ENCODE peak calls at places on chromosomes 12 and 14, in ten cellular contexts. K is sigmoid colon; X is endodermal cell; D is K562; F is upper lobe of right lung; Y is testis; E is pancreas; L is A549; P is adrenal gland; A is CD8-positive, alpha-beta T cell. C is an unnamed sample.

GRCh38 chr14:49893309-49894213 is 679 bp downstream of the ARF6 start:
- DNase-seq in X (peak), D (peak), E (peak), Y (peak), K (peak), L (peak), F (peak), P (peak), A (peak), C (no peak)

GRCh38 chr12:94255428-94255827 is 107.1 kb downstream of the PLXNC1 start:
- DNase-seq in D (no peak), X (no peak), P (no peak), K (no peak), A (no peak), F (no peak), E (no peak), L (no peak), Y (no peak), C (no peak)

GRCh38 chr12:30825341-30825740 is 70.6 kb upstream of the CAPRIN2 start:
- DNase-seq in D (no peak), A (no peak), P (no peak), L (no peak), E (no peak), F (no peak), K (no peak), X (peak), Y (no peak), C (no peak)

GRCh38 chr12:24185787-24186186 is 236.3 kb upstream of the SOX5 start:
- DNase-seq in F (no peak), E (no peak), Y (no peak), K (no peak), L (no peak), D (no peak), X (no peak), P (no peak), A (no peak), C (no peak)

GRCh38 chr14:93787465-93788306 is 599 bp downstream of the PRIMA1 start:
- DNase-seq in X (peak), F (no peak), L (no peak), Y (no peak), A (no peak), P (no peak), E (no peak), D (no peak), K (no peak), C (no peak)

GRCh38 chr14:30874120-30874998 is at the start of gene COCH:
- DNase-seq in L (peak), F (peak), D (peak), K (no peak), X (peak), P (no peak), E (peak), Y (no peak), A (peak), C (no peak)

GRCh38 chr12:50314629-50315312 is 31.5 kb upstream of the LIMA1 start:
- DNase-seq in Y (no peak), P (peak), A (no peak), X (peak), L (peak), F (no peak), E (no peak), K (no peak), D (peak), C (peak)

GRCh38 chr14:20560961-20561360 is at the start of gene RNASE9:
- DNase-seq in L (no peak), P (no peak), F (no peak), Y (no peak), E (no peak), A (no peak), X (no peak), D (peak), K (no peak), C (no peak)

GRCh38 chr12:93025145-93026103 is 96.3 kb upstream of the EEA1 start:
- DNase-seq in L (peak), Y (no peak), D (peak), P (no peak), E (no peak), K (no peak), F (no peak), A (no peak), X (no peak), C (no peak)

GRCh38 chr12:120849765-120850164 is 54.4 kb downstream of the SPPL3 start:
- DNase-seq in K (no peak), E (no peak), A (no peak), D (no peak), P (no peak), L (peak), X (no peak), F (no peak), Y (no peak), C (no peak)

GRCh38 chr12:86233126-86233525 is 23.1 kb downstream of the MGAT4C start:
- DNase-seq in Y (no peak), F (no peak), A (no peak), E (no peak), L (no peak), X (no peak), P (no peak), D (no peak), K (no peak), C (no peak)

GRCh38 chr14:105168496-105168978 is at the start of gene JAG2:
- DNase-seq in E (peak), F (peak), Y (peak), A (peak), P (no peak), K (no peak), D (no peak), X (peak), L (peak), C (no peak)

GRCh38 chr14:105168093-105168420 is 519 bp downstream of the JAG2 start:
- DNase-seq in P (no peak), X (no peak), F (no peak), A (no peak), D (peak), L (no peak), K (no peak), Y (no peak), E (no peak), C (no peak)

GRCh38 chr14:105168979-105169507 is 467 bp upstream of the JAG2 start:
- DNase-seq in A (peak), K (no peak), Y (no peak), P (no peak), X (peak), L (peak), F (no peak), D (peak), E (no peak), C (peak)

GRCh38 chr14:105166571-105167302 is 1.8 kb downstream of the JAG2 start:
- DNase-seq in L (no peak), X (no peak), F (no peak), E (no peak), P (no peak), K (no peak), D (no peak), A (no peak), Y (no peak), C (no peak)

DNA sequence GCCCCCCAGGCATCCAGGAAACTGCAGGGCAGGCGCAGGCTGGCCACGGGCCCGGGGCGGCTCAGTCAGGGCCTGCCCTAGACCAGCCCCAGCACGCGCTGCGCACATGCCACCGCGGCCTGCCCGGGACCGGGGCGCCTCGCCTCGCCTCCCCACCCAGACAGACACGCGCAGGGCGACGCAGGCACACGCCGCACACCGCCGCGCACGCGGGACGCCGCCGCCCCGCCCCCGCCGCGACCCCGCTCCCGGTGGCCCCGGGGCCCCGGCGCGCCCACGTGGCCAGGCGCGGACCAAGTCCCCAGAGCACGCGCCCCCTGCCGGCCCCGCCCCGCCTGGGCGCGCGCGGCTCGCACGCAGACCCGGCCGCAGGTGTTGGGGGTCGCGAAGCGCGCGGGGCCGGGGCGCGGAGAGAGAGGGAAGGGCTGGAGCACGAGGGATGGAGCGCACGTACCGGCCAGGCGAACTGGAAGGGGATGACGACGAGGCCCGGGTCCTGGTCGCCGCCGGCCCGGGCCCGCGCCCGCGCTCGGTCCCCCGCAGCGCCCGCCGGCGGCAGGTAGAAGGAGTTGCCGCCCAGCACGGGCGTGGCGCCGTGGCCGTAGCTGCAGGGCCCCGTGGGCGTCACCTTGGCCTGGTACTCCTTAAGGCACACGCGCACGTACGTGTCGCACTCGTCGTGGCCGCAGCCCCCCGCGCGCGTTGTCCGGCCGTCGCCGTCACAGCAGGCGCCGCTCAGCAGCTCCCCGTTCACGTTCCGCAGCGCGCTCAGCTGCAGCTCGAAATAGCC is 1.1 kb downstream of the JAG2 start:
- DNase-seq in K (no peak), D (peak), F (no peak), X (peak), P (no peak), E (no peak), L (no peak), Y (no peak), A (no peak), C (no peak)
- H3K27ac ChIP-seq in K (peak), D (peak), F (no peak), X (no peak), P (no peak), E (no peak), L (peak), Y (no peak), A (no peak), C (no peak)

GRCh38 chr14:23294346-23294733 is 8.3 kb downstream of the PPP1R3E start:
- DNase-seq in P (no peak), E (no peak), X (peak), Y (no peak), L (no peak), F (no peak), A (no peak), D (no peak), K (no peak), C (no peak)
- H3K27ac ChIP-seq in P (no peak), E (no peak), X (no peak), Y (peak), L (no peak), F (no peak), A (no peak), D (peak), K (no peak), C (no peak)

DNA sequence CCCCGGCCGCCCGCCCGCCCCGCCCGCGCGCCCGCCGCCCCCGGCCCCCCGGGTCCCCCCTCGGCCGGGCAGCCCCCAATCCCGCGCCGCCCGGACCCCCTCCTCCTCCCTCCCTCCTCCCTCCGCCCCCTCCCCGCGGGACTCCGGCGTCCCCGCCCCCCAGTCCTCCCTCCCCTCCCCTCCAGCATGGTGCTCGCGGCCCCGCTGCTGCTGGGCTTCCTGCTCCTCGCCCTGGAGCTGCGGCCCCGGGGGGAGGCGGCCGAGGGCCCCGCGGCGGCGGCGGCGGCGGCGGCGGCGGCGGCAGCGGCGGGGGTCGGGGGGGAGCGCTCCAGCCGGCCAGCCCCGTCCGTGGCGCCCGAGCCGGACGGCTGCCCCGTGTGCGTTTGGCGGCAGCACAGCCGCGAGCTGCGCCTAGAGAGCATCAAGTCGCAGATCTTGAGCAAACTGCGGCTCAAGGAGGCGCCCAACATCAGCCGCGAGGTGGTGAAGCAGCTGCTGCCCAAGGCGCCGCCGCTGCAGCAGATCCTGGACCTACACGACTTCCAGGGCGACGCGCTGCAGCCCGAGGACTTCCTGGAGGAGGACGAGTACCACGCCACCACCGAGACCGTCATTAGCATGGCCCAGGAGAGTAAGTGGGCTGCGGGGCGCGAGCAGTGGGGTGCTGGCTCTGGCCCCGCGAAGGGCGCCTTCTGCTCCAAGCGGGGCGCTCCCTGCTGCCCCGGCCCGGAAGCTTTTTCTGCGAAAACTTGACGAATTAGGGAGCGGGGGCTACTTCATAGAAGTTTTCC is 404 bp downstream of the GDF11 start:
- DNase-seq in A (peak), K (peak), L (peak), X (peak), E (peak), Y (peak), D (peak), P (peak), F (peak), C (no peak)
- H3K27ac ChIP-seq in A (peak), K (peak), L (peak), X (peak), E (no peak), Y (no peak), D (peak), P (peak), F (peak), C (no peak)

GRCh38 chr12:44127966-44128365 is 292.1 kb downstream of the TMEM117 start:
- DNase-seq in Y (no peak), K (no peak), P (no peak), F (no peak), X (no peak), D (no peak), L (no peak), A (no peak), E (no peak), C (no peak)
- H3K27ac ChIP-seq in Y (no peak), K (no peak), P (no peak), F (no peak), X (peak), D (no peak), L (no peak), A (no peak), E (no peak), C (no peak)

DNA sequence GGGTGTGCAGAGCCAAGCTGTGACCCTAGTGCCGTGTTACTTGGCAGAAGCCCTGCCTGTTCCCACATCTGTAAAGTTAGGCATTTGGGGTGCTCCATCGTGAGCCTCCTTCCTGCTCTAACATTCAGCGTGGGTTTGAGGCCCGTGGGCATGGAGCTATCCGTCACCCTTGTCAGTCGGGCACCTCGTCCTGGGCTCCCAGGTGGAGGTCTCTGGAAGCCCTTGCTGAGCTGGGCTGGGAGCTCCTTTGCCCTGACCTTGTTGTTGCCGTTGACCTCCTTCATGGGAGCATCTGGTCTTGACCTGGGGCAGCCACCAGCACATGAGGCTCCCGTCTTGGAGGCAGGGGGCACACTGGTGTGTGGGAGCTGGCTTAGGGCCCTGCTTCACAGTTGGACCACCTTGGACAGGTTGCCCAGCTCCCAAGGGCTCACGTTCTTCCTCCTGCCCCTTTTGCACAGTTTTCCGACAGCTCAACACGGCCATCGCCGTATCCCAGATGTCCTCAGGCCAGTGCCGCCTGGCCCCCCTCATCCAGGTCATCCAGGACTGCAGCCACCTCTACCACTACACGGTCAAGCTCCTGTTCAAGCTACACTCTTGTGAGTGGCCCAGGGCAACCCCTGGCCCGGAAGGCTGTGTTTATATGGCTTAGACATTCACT is 18.5 kb downstream of the HIP1R start:
- DNase-seq in A (no peak), L (no peak), K (no peak), P (no peak), F (no peak), D (no peak), E (no peak), X (peak), Y (no peak), C (no peak)
- H3K27ac ChIP-seq in A (no peak), L (no peak), K (peak), P (no peak), F (no peak), D (no peak), E (no peak), X (no peak), Y (no peak), C (no peak)

DNA sequence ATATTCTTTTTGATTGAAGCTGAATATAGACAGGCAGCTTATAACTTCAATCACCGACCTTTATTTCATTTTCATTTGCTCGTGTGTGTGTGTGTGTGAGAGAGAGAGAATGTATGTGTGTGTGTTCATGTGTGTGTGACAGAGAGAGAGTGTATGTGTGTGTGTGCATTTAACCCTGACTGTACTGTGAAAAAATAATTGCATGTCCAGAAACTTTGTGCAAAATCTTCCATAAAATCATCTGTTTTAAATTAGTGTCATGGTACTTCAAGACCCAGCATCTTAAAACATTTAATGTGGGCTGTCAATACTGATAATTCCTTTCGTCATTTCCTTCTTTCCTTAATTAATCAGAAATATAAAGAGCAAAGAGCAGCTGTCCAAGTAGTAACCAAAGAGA is 1.6 kb downstream of the DCN start:
- DNase-seq in E (no peak), Y (no peak), D (no peak), L (no peak), X (no peak), A (no peak), P (no peak), K (no peak), F (no peak), C (no peak)
- H3K27ac ChIP-seq in E (peak), Y (peak), D (no peak), L (no peak), X (no peak), A (no peak), P (peak), K (peak), F (peak), C (no peak)

DNA sequence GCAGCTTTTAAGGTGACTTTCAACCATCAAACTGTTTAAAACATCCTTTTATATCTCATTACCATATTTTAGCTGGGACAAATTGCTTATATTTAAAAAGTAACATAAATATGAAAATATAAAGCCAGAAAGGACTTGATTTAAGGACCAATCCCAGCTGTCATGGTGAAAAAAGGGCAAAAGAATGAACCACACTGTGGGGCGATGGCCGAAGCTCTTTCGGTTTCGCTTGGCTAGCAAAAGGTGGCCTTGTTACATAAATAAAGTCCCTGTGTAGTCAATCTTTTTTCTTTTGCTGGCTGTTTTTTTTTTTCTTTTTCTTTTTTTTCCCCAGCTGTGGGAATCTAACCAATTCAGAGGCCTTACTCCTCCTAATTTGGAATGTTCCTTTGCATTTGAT is 50.9 kb downstream of the FBXO33 start:
- DNase-seq in K (no peak), A (no peak), F (no peak), P (peak), D (no peak), L (no peak), Y (no peak), E (no peak), X (no peak), C (no peak)
- H3K27ac ChIP-seq in K (no peak), A (no peak), F (no peak), P (peak), D (no peak), L (no peak), Y (no peak), E (no peak), X (no peak), C (no peak)